ENCODE peak calls at places on chromosomes 11 and 22, in ten cellular contexts. One of them, this sample, is unnamed.

GRCh38 chr11:96126917-96127595 is 203.1 kb upstream of the MTMR2 start:
- DNase-seq in Peyer's patch: no peak
- DNase-seq in astrocyte of the spinal cord: no peak
- DNase-seq in PC-9: peak
- DNase-seq in sigmoid colon: no peak
- DNase-seq in HFFc6: no peak
- DNase-seq in stimulated activated CD4-positive, alpha-beta T cell treated with anti-CD3 and anti-CD28 coated beads, Interleukin-12 subunit alpha, Interleukin-12 subunit beta, amount 100 ng/mL, for 48 hours: no peak
- DNase-seq in EH: no peak
- DNase-seq in foreskin melanocyte: no peak
- DNase-seq in uterus: no peak
- DNase-seq in this sample: no peak

GRCh38 chr22:20438066-20438677 is 547 bp upstream of the SCARF2 start:
- DNase-seq in Peyer's patch: peak
- DNase-seq in astrocyte of the spinal cord: peak
- DNase-seq in PC-9: no peak
- DNase-seq in sigmoid colon: peak
- DNase-seq in HFFc6: no peak
- DNase-seq in stimulated activated CD4-positive, alpha-beta T cell treated with anti-CD3 and anti-CD28 coated beads, Interleukin-12 subunit alpha, Interleukin-12 subunit beta, amount 100 ng/mL, for 48 hours: no peak
- DNase-seq in EH: peak
- DNase-seq in foreskin melanocyte: no peak
- DNase-seq in uterus: peak
- DNase-seq in this sample: peak

GRCh38 chr11:13008625-13009475 is at the start of gene RASSF10:
- DNase-seq in Peyer's patch: peak
- DNase-seq in astrocyte of the spinal cord: peak
- DNase-seq in PC-9: peak
- DNase-seq in sigmoid colon: peak
- DNase-seq in HFFc6: no peak
- DNase-seq in stimulated activated CD4-positive, alpha-beta T cell treated with anti-CD3 and anti-CD28 coated beads, Interleukin-12 subunit alpha, Interleukin-12 subunit beta, amount 100 ng/mL, for 48 hours: no peak
- DNase-seq in EH: peak
- DNase-seq in foreskin melanocyte: no peak
- DNase-seq in uterus: no peak
- DNase-seq in this sample: peak

GRCh38 chr11:78649361-78650215 is 74.9 kb upstream of the NARS2 start:
- DNase-seq in Peyer's patch: no peak
- DNase-seq in astrocyte of the spinal cord: no peak
- DNase-seq in PC-9: no peak
- DNase-seq in sigmoid colon: no peak
- DNase-seq in HFFc6: no peak
- DNase-seq in stimulated activated CD4-positive, alpha-beta T cell treated with anti-CD3 and anti-CD28 coated beads, Interleukin-12 subunit alpha, Interleukin-12 subunit beta, amount 100 ng/mL, for 48 hours: no peak
- DNase-seq in EH: no peak
- DNase-seq in foreskin melanocyte: no peak
- DNase-seq in uterus: no peak
- DNase-seq in this sample: peak

GRCh38 chr22:26763633-26764295 is 106.4 kb downstream of the MIAT start:
- DNase-seq in Peyer's patch: no peak
- DNase-seq in astrocyte of the spinal cord: no peak
- DNase-seq in PC-9: peak
- DNase-seq in sigmoid colon: no peak
- DNase-seq in HFFc6: peak
- DNase-seq in stimulated activated CD4-positive, alpha-beta T cell treated with anti-CD3 and anti-CD28 coated beads, Interleukin-12 subunit alpha, Interleukin-12 subunit beta, amount 100 ng/mL, for 48 hours: no peak
- DNase-seq in EH: peak
- DNase-seq in foreskin melanocyte: peak
- DNase-seq in uterus: no peak
- DNase-seq in this sample: peak

GRCh38 chr11:2807801-2808241 is 77.8 kb downstream of the CDKN1C start:
- DNase-seq in Peyer's patch: peak
- DNase-seq in astrocyte of the spinal cord: no peak
- DNase-seq in PC-9: no peak
- DNase-seq in sigmoid colon: peak
- DNase-seq in HFFc6: no peak
- DNase-seq in stimulated activated CD4-positive, alpha-beta T cell treated with anti-CD3 and anti-CD28 coated beads, Interleukin-12 subunit alpha, Interleukin-12 subunit beta, amount 100 ng/mL, for 48 hours: no peak
- DNase-seq in EH: no peak
- DNase-seq in foreskin melanocyte: no peak
- DNase-seq in uterus: peak
- DNase-seq in this sample: peak

GRCh38 chr22:39907035-39907434 is 6.2 kb downstream of the GRAP2 start:
- DNase-seq in Peyer's patch: no peak
- DNase-seq in astrocyte of the spinal cord: no peak
- DNase-seq in PC-9: no peak
- DNase-seq in sigmoid colon: no peak
- DNase-seq in HFFc6: no peak
- DNase-seq in stimulated activated CD4-positive, alpha-beta T cell treated with anti-CD3 and anti-CD28 coated beads, Interleukin-12 subunit alpha, Interleukin-12 subunit beta, amount 100 ng/mL, for 48 hours: no peak
- DNase-seq in EH: no peak
- DNase-seq in foreskin melanocyte: no peak
- DNase-seq in uterus: no peak
- DNase-seq in this sample: no peak

GRCh38 chr11:121754603-121755002 is 301.8 kb upstream of the SORL1-AS1 start:
- DNase-seq in Peyer's patch: no peak
- DNase-seq in astrocyte of the spinal cord: no peak
- DNase-seq in PC-9: no peak
- DNase-seq in sigmoid colon: peak
- DNase-seq in HFFc6: no peak
- DNase-seq in stimulated activated CD4-positive, alpha-beta T cell treated with anti-CD3 and anti-CD28 coated beads, Interleukin-12 subunit alpha, Interleukin-12 subunit beta, amount 100 ng/mL, for 48 hours: no peak
- DNase-seq in EH: peak
- DNase-seq in foreskin melanocyte: no peak
- DNase-seq in uterus: peak
- DNase-seq in this sample: no peak

GRCh38 chr11:9118277-9118676 is 26.9 kb upstream of the SCUBE2 start:
- DNase-seq in Peyer's patch: no peak
- DNase-seq in astrocyte of the spinal cord: no peak
- DNase-seq in PC-9: no peak
- DNase-seq in sigmoid colon: no peak
- DNase-seq in HFFc6: no peak
- DNase-seq in stimulated activated CD4-positive, alpha-beta T cell treated with anti-CD3 and anti-CD28 coated beads, Interleukin-12 subunit alpha, Interleukin-12 subunit beta, amount 100 ng/mL, for 48 hours: no peak
- DNase-seq in EH: peak
- DNase-seq in foreskin melanocyte: no peak
- DNase-seq in uterus: no peak
- DNase-seq in this sample: no peak

This sample was measured in endodermal cell.